ENCODE peak calls at places on chromosome 19, in six cellular contexts. I is body of pancreas; P is naive thymus-derived CD4-positive, alpha-beta T cell; A is gastroesophageal sphincter; F is CD8-positive, alpha-beta T cell; X is activated T-cell treated with anti-CD3 and anti-CD28 coated beads, Interleukin-2, amount 50 U/mL, for 4 hours. N is an unnamed sample.

GRCh38 chr19:47824396-47824795 is 2.7 kb downstream of the CRX start:
- ATAC-seq in F (no peak), A (no peak), X (no peak), P (no peak), I (no peak), N (no peak)

GRCh38 chr19:45117167-45117594 is 24.2 kb downstream of the PPP1R37 start:
- ATAC-seq in X (peak), A (no peak), F (peak), I (no peak), P (peak), N (peak)

GRCh38 chr19:52094526-52094925 is 1.0 kb downstream of the ZNF841 start:
- ATAC-seq in A (no peak), F (no peak), P (no peak), I (no peak), X (no peak), N (no peak)

GRCh38 chr19:10270180-10270615 is 722 bp upstream of the ICAM1 start:
- ATAC-seq in I (peak), F (peak), A (peak), X (peak), P (peak), N (peak)

GRCh38 chr19:44722131-44723121 is 23.5 kb downstream of the CEACAM16 start:
- ATAC-seq in P (peak), F (no peak), I (no peak), A (no peak), X (no peak), N (no peak)

GRCh38 chr19:29409121-29409862 is 116.5 kb upstream of the VSTM2B start:
- ATAC-seq in X (no peak), P (no peak), A (no peak), I (no peak), F (no peak), N (no peak)

GRCh38 chr19:5808120-5808816 is 3.4 kb downstream of the NRTN start:
- ATAC-seq in P (no peak), A (no peak), F (no peak), I (no peak), X (no peak), N (no peak)

GRCh38 chr19:3670796-3671679 is 29.2 kb downstream of the PIP5K1C start:
- ATAC-seq in P (peak), A (peak), F (peak), X (peak), I (peak), N (peak)

GRCh38 chr19:41545547-41545946 is 30.4 kb upstream of the CEACAM21 start:
- ATAC-seq in F (no peak), I (no peak), X (no peak), P (no peak), A (no peak), N (no peak)

GRCh38 chr19:1244693-1245451 is 3.3 kb downstream of the ATP5F1D start:
- ATAC-seq in A (no peak), I (no peak), F (no peak), X (no peak), P (no peak), N (no peak)

GRCh38 chr19:39104104-39104708 is 20.0 kb downstream of the ACP7 start:
- ATAC-seq in I (no peak), X (no peak), F (no peak), P (no peak), A (no peak), N (no peak)

GRCh38 chr19:17765069-17765618 is 13.9 kb downstream of the FCHO1 start:
- ATAC-seq in I (no peak), F (no peak), X (no peak), A (peak), P (peak), N (no peak)

GRCh38 chr19:11278670-11279069 is 16.3 kb upstream of the DOCK6 start:
- ATAC-seq in A (no peak), F (no peak), P (no peak), I (no peak), X (no peak), N (no peak)

GRCh38 chr19:27794444-27795042 is 1418.4 kb downstream of the UQCRFS1 start:
- ATAC-seq in P (no peak), A (no peak), F (no peak), I (no peak), X (no peak), N (no peak)